ENCODE peak calls at places on chromosomes 3 and 15, in eight cellular contexts. One of them, this sample, is unnamed.

GRCh38 chr3:186097663-186098451 is 11.0 kb downstream of the ETV5 start:
- DNase-seq in DMS79 treated with DMSO at 0.1 percent for 48 hours: peak
- DNase-seq in nephron progenitor cell: peak
- DNase-seq in KBM-7: no peak
- DNase-seq in fibroblast of lung: peak
- DNase-seq in activated CD8-positive, alpha-beta T cell treated with anti-CD3 and anti-CD28 coated beads, Interleukin-2, amount 10 ng/mL, durations not matched to agents 7 days and 5 days: no peak
- DNase-seq in central memory CD4-positive, alpha-beta T cell: no peak
- DNase-seq in substantia nigra: peak
- DNase-seq in this sample: peak

GRCh38 chr15:78092111-78093041 is at the start of gene SH2D7:
- DNase-seq in activated CD8-positive, alpha-beta T cell treated with anti-CD3 and anti-CD28 coated beads, Interleukin-2, amount 10 ng/mL, durations not matched to agents 7 days and 5 days: no peak
- DNase-seq in fibroblast of lung: peak
- DNase-seq in substantia nigra: no peak
- DNase-seq in KBM-7: no peak
- DNase-seq in nephron progenitor cell: no peak
- DNase-seq in DMS79 treated with DMSO at 0.1 percent for 48 hours: peak
- DNase-seq in central memory CD4-positive, alpha-beta T cell: no peak
- DNase-seq in this sample: no peak

GRCh38 chr15:63089260-63090043 is 32.2 kb upstream of the LACTB start:
- DNase-seq in KBM-7: no peak
- DNase-seq in nephron progenitor cell: no peak
- DNase-seq in activated CD8-positive, alpha-beta T cell treated with anti-CD3 and anti-CD28 coated beads, Interleukin-2, amount 10 ng/mL, durations not matched to agents 7 days and 5 days: no peak
- DNase-seq in DMS79 treated with DMSO at 0.1 percent for 48 hours: peak
- DNase-seq in fibroblast of lung: peak
- DNase-seq in central memory CD4-positive, alpha-beta T cell: no peak
- DNase-seq in substantia nigra: no peak
- DNase-seq in this sample: peak

GRCh38 chr3:123357275-123357674 is 91.6 kb downstream of the ADCY5 start:
- DNase-seq in activated CD8-positive, alpha-beta T cell treated with anti-CD3 and anti-CD28 coated beads, Interleukin-2, amount 10 ng/mL, durations not matched to agents 7 days and 5 days: no peak
- DNase-seq in fibroblast of lung: no peak
- DNase-seq in KBM-7: no peak
- DNase-seq in central memory CD4-positive, alpha-beta T cell: no peak
- DNase-seq in DMS79 treated with DMSO at 0.1 percent for 48 hours: no peak
- DNase-seq in substantia nigra: no peak
- DNase-seq in nephron progenitor cell: no peak
- DNase-seq in this sample: no peak

GRCh38 chr3:192409838-192410683 is 317.3 kb downstream of the FGF12 start:
- DNase-seq in central memory CD4-positive, alpha-beta T cell: no peak
- DNase-seq in fibroblast of lung: peak
- DNase-seq in nephron progenitor cell: peak
- DNase-seq in activated CD8-positive, alpha-beta T cell treated with anti-CD3 and anti-CD28 coated beads, Interleukin-2, amount 10 ng/mL, durations not matched to agents 7 days and 5 days: no peak
- DNase-seq in substantia nigra: no peak
- DNase-seq in KBM-7: no peak
- DNase-seq in DMS79 treated with DMSO at 0.1 percent for 48 hours: no peak
- DNase-seq in this sample: no peak

GRCh38 chr3:46349484-46350261 is 4.2 kb upstream of the CCR2 start:
- DNase-seq in KBM-7: peak
- DNase-seq in substantia nigra: no peak
- DNase-seq in nephron progenitor cell: no peak
- DNase-seq in central memory CD4-positive, alpha-beta T cell: peak
- DNase-seq in fibroblast of lung: no peak
- DNase-seq in DMS79 treated with DMSO at 0.1 percent for 48 hours: no peak
- DNase-seq in activated CD8-positive, alpha-beta T cell treated with anti-CD3 and anti-CD28 coated beads, Interleukin-2, amount 10 ng/mL, durations not matched to agents 7 days and 5 days: peak
- DNase-seq in this sample: no peak

GRCh38 chr3:102532901-102533300 is 98.1 kb downstream of the ZPLD1 start:
- DNase-seq in KBM-7: peak
- DNase-seq in substantia nigra: no peak
- DNase-seq in central memory CD4-positive, alpha-beta T cell: no peak
- DNase-seq in activated CD8-positive, alpha-beta T cell treated with anti-CD3 and anti-CD28 coated beads, Interleukin-2, amount 10 ng/mL, durations not matched to agents 7 days and 5 days: peak
- DNase-seq in fibroblast of lung: peak
- DNase-seq in DMS79 treated with DMSO at 0.1 percent for 48 hours: no peak
- DNase-seq in nephron progenitor cell: no peak
- DNase-seq in this sample: peak

GRCh38 chr3:72213296-72214064 is 428.5 kb upstream of the PROK2 start:
- DNase-seq in nephron progenitor cell: no peak
- DNase-seq in substantia nigra: no peak
- DNase-seq in KBM-7: no peak
- DNase-seq in DMS79 treated with DMSO at 0.1 percent for 48 hours: no peak
- DNase-seq in central memory CD4-positive, alpha-beta T cell: no peak
- DNase-seq in activated CD8-positive, alpha-beta T cell treated with anti-CD3 and anti-CD28 coated beads, Interleukin-2, amount 10 ng/mL, durations not matched to agents 7 days and 5 days: no peak
- DNase-seq in fibroblast of lung: no peak
- DNase-seq in this sample: no peak